ENCODE peak calls at places on chromosomes 2 and 18, in five cellular contexts. G is T-helper 1 cell; H is stimulated activated CD4-positive, alpha-beta T cell treated with anti-CD3 and anti-CD28 coated beads, Interleukin-15, amount 100 ng/mL, for 24 hours; P is T follicular helper cell; O is T-helper 2 cell. E is an unnamed sample.

GRCh38 chr2:14137643-14138042 is 494.9 kb upstream of the LRATD1 start:
- DNase-seq in H (no peak), O (no peak), P (no peak), G (no peak), E (no peak)

GRCh38 chr2:240996161-240996833 is 2.1 kb upstream of the SNED1 start:
- DNase-seq in P (no peak), O (no peak), G (no peak), H (no peak), E (no peak)

GRCh38 chr2:195687320-195688086 is 30.5 kb downstream of the SLC39A10 start:
- DNase-seq in H (no peak), P (no peak), O (no peak), G (no peak), E (no peak)

GRCh38 chr2:229282758-229283546 is 11.9 kb upstream of the PID1 start:
- DNase-seq in G (no peak), H (no peak), P (no peak), O (no peak), E (peak)

GRCh38 chr2:220847587-220847986 is 724.5 kb downstream of the EPHA4 start:
- DNase-seq in H (no peak), G (no peak), P (no peak), O (no peak), E (no peak)

GRCh38 chr2:242004902-242005230 is 135.3 kb downstream of the RTP5 start:
- DNase-seq in O (no peak), H (no peak), P (no peak), G (no peak), E (no peak)

GRCh38 chr2:237231593-237231992 is 145.9 kb downstream of the COPS8 start:
- DNase-seq in O (no peak), G (no peak), P (no peak), H (no peak), E (no peak)

GRCh38 chr2:134235771-134236170 is 18.1 kb upstream of the MGAT5 start:
- DNase-seq in H (no peak), O (no peak), P (no peak), G (no peak), E (no peak)

GRCh38 chr2:8906208-8906607 is 68.8 kb upstream of the KIDINS220 start:
- DNase-seq in G (no peak), P (no peak), O (no peak), H (no peak), E (no peak)

GRCh38 chr2:19104503-19104902 is 253.9 kb downstream of the OSR1 start:
- DNase-seq in O (no peak), G (no peak), H (no peak), P (no peak), E (no peak)

GRCh38 chr2:176552456-176553135 is 283.4 kb downstream of the MTX2 start:
- DNase-seq in O (no peak), G (no peak), H (no peak), P (no peak), E (no peak)

GRCh38 chr2:177902395-177903160 is 170.0 kb downstream of the PDE11A start:
- DNase-seq in H (no peak), P (no peak), O (no peak), G (no peak), E (peak)

GRCh38 chr18:23498877-23499570 is 4.3 kb upstream of the RMC1 start:
- DNase-seq in P (peak), O (peak), G (peak), H (peak), E (peak)

GRCh38 chr2:169259402-169259801 is 102.9 kb downstream of the LRP2 start:
- DNase-seq in O (no peak), H (no peak), G (no peak), P (no peak), E (no peak)

GRCh38 chr2:20624884-20625485 is 25.9 kb downstream of the HS1BP3 start:
- DNase-seq in O (no peak), P (no peak), G (no peak), H (no peak), E (no peak)

GRCh38 chr18:64639536-64639935 is 490.6 kb upstream of the LINC00305 start:
- DNase-seq in O (no peak), H (no peak), P (no peak), G (no peak), E (no peak)

GRCh38 chr2:224268441-224268840 is 133.5 kb downstream of the FAM124B start:
- DNase-seq in P (no peak), G (no peak), O (no peak), H (no peak), E (no peak)

GRCh38 chr2:143558665-143559064 is 429.4 kb downstream of the ARHGAP15 start:
- DNase-seq in O (no peak), G (no peak), P (no peak), H (no peak), E (peak)

GRCh38 chr2:104163611-104164157 is 690.2 kb upstream of the POU3F3 start:
- DNase-seq in P (no peak), H (no peak), O (no peak), G (no peak), E (no peak)

GRCh38 chr18:68797901-68798300 is at the start of gene CCDC102B:
- DNase-seq in G (no peak), P (no peak), H (no peak), O (no peak), E (no peak)

GRCh38 chr18:47411159-47411558 is 159.7 kb upstream of the SKOR2 start:
- DNase-seq in H (no peak), O (no peak), P (no peak), G (no peak), E (no peak)

GRCh38 chr18:10685484-10685883 is 159.7 kb downstream of the NAPG start:
- DNase-seq in G (no peak), H (no peak), O (no peak), P (no peak), E (no peak)

GRCh38 chr18:3886575-3887322 is 436.8 kb downstream of the TGIF1 start:
- DNase-seq in H (no peak), P (no peak), G (no peak), O (no peak), E (peak)

GRCh38 chr2:190467575-190468083 is 59.5 kb downstream of the MFSD6 start:
- DNase-seq in G (no peak), P (no peak), O (no peak), H (no peak), E (no peak)

GRCh38 chr2:29573602-29574001 is 347.8 kb downstream of the ALK start:
- DNase-seq in G (no peak), H (no peak), O (no peak), P (no peak), E (no peak)

GRCh38 chr2:148042219-148042618 is 21.3 kb downstream of the MBD5 start:
- DNase-seq in G (no peak), O (no peak), P (no peak), H (no peak), E (no peak)

GRCh38 chr2:191206613-191207471 is 38.4 kb upstream of the MYO1B start:
- DNase-seq in O (peak), P (no peak), H (no peak), G (no peak), E (no peak)